ENCODE peak calls at places on chromosome 1, in ten cellular contexts. Z, J, V, T, M, Y, R, F, L and A are unnamed samples.

GRCh38 chr1:151061012-151061401 is 810 bp downstream of the MLLT11 start:
- DNase-seq in Z (no peak), R (no peak), Y (no peak), F (no peak), T (no peak), J (no peak), M (no peak), V (peak), L (no peak), A (no peak)

GRCh38 chr1:4847731-4848130 is 193.3 kb downstream of the AJAP1 start:
- DNase-seq in R (no peak), V (no peak), T (no peak), Z (no peak), Y (no peak), M (no peak), L (no peak), J (no peak), F (no peak), A (no peak)

GRCh38 chr1:19042675-19043578 is 86.5 kb upstream of the IFFO2 start:
- DNase-seq in L (no peak), F (peak), V (no peak), M (no peak), Z (peak), R (no peak), T (no peak), J (peak), Y (no peak), A (no peak)

GRCh38 chr1:17633654-17634053 is 94.2 kb downstream of the ARHGEF10L start:
- DNase-seq in V (peak), R (no peak), J (peak), T (no peak), L (no peak), Z (no peak), Y (no peak), M (peak), F (no peak), A (no peak)

GRCh38 chr1:152774875-152775274 is at the start of gene LCE1F:
- DNase-seq in T (no peak), L (no peak), V (no peak), M (no peak), F (no peak), Z (no peak), Y (no peak), R (no peak), J (peak), A (no peak)

GRCh38 chr1:81703736-81704463 is 96.8 kb upstream of the ADGRL2 start:
- DNase-seq in Z (no peak), Y (no peak), V (peak), R (no peak), M (peak), J (peak), F (no peak), T (no peak), L (no peak), A (no peak)

GRCh38 chr1:74964508-74964907 is 169.7 kb upstream of the LHX8 start:
- DNase-seq in R (no peak), T (no peak), M (peak), J (peak), V (peak), Y (no peak), L (peak), F (no peak), Z (no peak), A (no peak)

GRCh38 chr1:147624529-147624928 is 45.8 kb downstream of the ACP6 start:
- DNase-seq in R (no peak), Z (no peak), J (no peak), Y (no peak), L (no peak), M (no peak), T (no peak), F (no peak), V (no peak), A (no peak)

GRCh38 chr1:45200906-45201500 is 5.4 kb downstream of the ZSWIM5 start:
- DNase-seq in Z (no peak), T (no peak), R (no peak), L (no peak), F (no peak), V (no peak), M (no peak), J (no peak), Y (no peak), A (no peak)

DNA sequence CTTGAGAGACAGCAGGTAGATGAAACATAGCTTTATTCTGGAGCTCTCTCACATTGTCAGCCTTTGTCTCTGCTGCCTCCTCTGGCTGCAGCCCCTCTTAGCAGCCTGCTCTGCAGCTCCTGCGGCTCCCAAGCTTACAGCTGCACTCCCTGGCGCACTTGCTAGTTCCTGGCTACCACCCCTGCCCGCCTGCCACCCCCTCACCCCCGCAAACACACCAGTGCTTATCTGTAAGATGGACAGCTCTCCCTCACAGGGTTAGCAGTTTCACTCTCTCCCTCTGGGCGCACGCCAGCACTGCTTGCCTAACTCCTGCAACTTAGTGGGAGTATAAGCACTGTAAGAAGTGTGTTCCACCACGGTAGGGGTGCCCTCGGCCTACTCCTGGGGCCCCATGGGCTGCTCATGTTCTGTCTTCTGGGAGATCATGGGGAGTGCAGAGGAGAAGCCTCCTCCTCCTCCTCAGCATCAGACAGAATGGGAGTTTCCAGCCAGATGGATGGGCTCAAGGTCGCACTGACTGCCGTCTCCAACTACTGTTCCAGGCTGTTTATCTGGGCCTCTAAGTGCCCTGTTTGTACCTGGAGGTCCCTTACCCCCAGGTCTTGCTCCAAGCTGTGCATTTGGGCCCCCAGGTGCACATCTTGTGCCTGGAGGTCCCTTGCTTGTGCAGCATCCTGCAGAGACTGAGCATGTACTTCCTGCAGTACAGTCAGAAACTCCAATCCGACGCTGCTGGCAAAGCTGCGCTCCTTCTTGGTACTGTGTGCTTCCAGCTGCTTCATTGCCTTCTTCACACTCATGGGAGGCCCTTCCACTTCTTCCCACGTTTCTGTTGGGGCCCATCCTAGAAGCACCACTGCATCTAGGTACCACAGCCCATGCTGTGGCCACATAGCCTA is 1388.1 kb downstream of the AMY1C start:
- DNase-seq in L (no peak), J (peak), T (no peak), Y (no peak), M (no peak), R (no peak), Z (peak), F (no peak), V (no peak), A (no peak)
- TF ChIP-seq CTCF in L (no peak), J (peak), T (no peak), Y (no peak), M (peak), R (no peak), Z (no peak), F (no peak), V (no peak), A (peak)

GRCh38 chr1:3221112-3222041 is 152.4 kb downstream of the PRDM16 start:
- DNase-seq in L (no peak), F (no peak), Y (no peak), R (no peak), V (no peak), J (no peak), Z (no peak), T (no peak), M (no peak), A (no peak)

GRCh38 chr1:3219725-3220467 is 150.9 kb downstream of the PRDM16 start:
- DNase-seq in J (no peak), T (no peak), F (no peak), L (no peak), M (no peak), Y (no peak), R (no peak), V (no peak), Z (no peak), A (no peak)

GRCh38 chr1:3225668-3226067 is 156.7 kb downstream of the PRDM16 start:
- DNase-seq in Z (no peak), L (no peak), T (no peak), R (no peak), F (no peak), Y (no peak), V (no peak), M (no peak), J (no peak), A (no peak)

GRCh38 chr1:3219005-3219724 is 150.2 kb downstream of the PRDM16 start:
- DNase-seq in M (peak), Z (no peak), F (no peak), R (no peak), Y (peak), V (peak), T (peak), L (peak), J (no peak), A (no peak)

DNA sequence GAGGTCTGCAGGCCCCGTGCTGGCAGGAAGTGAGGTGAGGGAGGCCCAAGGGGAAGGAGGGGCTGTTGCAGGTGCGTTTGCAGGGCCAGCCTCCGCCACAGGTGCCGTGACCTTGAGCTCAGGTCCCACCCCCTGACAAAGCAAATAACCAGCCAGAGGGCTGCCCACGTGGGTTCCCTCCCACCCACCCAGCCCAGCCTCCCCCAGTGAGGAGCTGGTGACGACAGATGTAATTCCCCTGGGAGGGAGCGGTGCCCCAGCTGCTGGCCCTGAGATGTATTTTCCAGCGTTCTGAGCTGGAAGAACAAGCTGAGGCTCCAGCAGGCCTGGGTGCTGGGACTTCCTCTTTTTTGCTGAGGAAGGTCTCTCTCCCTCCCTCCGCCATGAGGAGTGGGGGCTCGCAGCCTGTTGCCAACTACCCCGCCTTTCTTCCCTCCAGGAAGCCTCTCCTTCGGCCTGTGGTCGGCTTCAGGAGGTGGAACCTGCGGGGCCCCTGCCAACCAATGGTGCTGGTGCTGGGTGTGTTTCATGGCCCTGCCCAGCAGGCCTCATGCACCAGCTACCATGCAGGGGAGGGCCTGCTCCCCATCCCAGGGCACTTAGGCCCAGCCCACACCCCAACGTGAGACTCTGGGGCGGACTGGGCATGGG is 153.2 kb downstream of the PRDM16 start:
- DNase-seq in V (no peak), Y (peak), T (no peak), L (peak), R (no peak), Z (no peak), J (no peak), F (no peak), M (no peak), A (no peak)
- TF ChIP-seq CTCF in V (no peak), Y (no peak), T (no peak), L (no peak), R (no peak), Z (no peak), J (no peak), F (no peak), M (no peak), A (no peak)

GRCh38 chr1:209080170-209080781 is 503.2 kb upstream of the CAMK1G start:
- DNase-seq in V (no peak), J (peak), Y (no peak), F (no peak), M (no peak), R (no peak), Z (no peak), T (no peak), L (no peak), A (no peak)

GRCh38 chr1:209072481-209072880 is 511.0 kb upstream of the CAMK1G start:
- DNase-seq in Z (no peak), F (no peak), J (no peak), R (no peak), M (no peak), T (no peak), V (no peak), L (no peak), Y (no peak), A (no peak)

GRCh38 chr1:209073879-209074278 is 509.6 kb upstream of the CAMK1G start:
- DNase-seq in R (no peak), M (no peak), Z (no peak), J (no peak), V (no peak), F (no peak), L (no peak), Y (no peak), T (no peak), A (no peak)

GRCh38 chr1:209074575-209075250 is 508.8 kb upstream of the CAMK1G start:
- DNase-seq in Y (no peak), R (no peak), F (no peak), V (no peak), M (no peak), Z (no peak), L (no peak), J (no peak), T (no peak), A (no peak)

GRCh38 chr1:209076688-209077087 is 506.8 kb upstream of the CAMK1G start:
- DNase-seq in L (no peak), R (no peak), V (no peak), F (no peak), Y (no peak), Z (no peak), J (peak), M (no peak), T (no peak), A (no peak)
- TF ChIP-seq CTCF in L (no peak), R (no peak), V (no peak), F (no peak), Y (no peak), Z (no peak), J (no peak), M (no peak), T (no peak), A (peak)

GRCh38 chr1:205976036-205976435 is 27.2 kb downstream of the RAB7B start:
- DNase-seq in F (no peak), T (no peak), R (no peak), Z (no peak), V (no peak), M (no peak), J (no peak), Y (no peak), L (no peak), A (no peak)

GRCh38 chr1:205977348-205978014 is 25.7 kb downstream of the RAB7B start:
- DNase-seq in Y (peak), T (peak), J (peak), Z (peak), L (peak), R (no peak), V (peak), M (peak), F (no peak), A (no peak)

GRCh38 chr1:205978676-205979075 is 24.5 kb downstream of the RAB7B start:
- DNase-seq in V (no peak), Z (no peak), F (no peak), M (no peak), Y (no peak), R (no peak), J (no peak), L (no peak), T (no peak), A (no peak)

GRCh38 chr1:205975387-205975998 is 27.7 kb downstream of the RAB7B start:
- DNase-seq in T (no peak), M (no peak), L (peak), Z (no peak), F (no peak), J (no peak), Y (no peak), R (no peak), V (no peak), A (no peak)

GRCh38 chr1:205976708-205977107 is 26.5 kb downstream of the RAB7B start:
- DNase-seq in M (peak), Y (no peak), R (no peak), T (peak), J (peak), L (no peak), F (no peak), V (peak), Z (no peak), A (no peak)
- TF ChIP-seq CTCF in M (no peak), Y (no peak), R (no peak), T (no peak), J (peak), L (no peak), F (no peak), V (no peak), Z (no peak), A (no peak)

DNA sequence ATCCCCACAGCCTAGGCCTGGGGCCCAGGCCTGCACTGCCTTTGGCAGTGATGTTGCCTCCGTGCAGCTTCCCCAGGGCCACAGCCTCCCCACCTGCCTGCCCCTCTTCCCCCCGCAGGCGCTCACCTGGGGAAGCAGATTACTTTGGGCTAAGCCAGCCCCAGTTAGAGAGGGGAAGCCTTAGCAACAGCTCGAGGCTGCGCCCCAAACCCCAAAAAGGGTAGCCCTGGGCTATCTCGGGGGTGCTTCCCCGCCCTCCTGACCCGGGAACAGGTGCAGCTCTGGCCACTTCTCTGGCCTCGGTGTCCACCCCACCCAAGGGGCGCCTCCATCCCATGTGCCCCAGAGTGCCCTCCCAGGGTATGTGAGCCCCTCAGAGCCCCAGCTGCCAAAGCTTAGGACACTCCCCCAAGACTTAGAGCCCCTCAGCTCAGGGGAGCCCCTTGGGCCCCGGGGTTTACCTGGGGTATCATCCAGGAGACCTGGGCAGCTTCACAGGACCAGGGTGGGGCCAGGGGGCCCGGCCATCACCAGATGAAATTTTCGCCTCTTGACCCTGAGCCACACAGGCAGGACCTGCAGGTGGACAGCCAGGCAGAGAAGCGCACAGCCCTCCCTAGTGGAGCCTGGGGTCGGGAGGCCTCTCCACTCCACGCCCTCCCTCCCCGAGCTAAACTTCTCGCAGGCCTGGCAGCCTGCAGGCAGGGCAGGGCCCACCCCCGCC is 3.3 kb upstream of the TTC34 start:
- DNase-seq in M (no peak), F (no peak), J (no peak), T (no peak), V (no peak), L (no peak), Y (no peak), Z (peak), R (no peak), A (no peak)
- TF ChIP-seq CTCF in M (no peak), F (no peak), J (no peak), T (no peak), V (no peak), L (no peak), Y (no peak), Z (no peak), R (no peak), A (no peak)

GRCh38 chr1:183804916-183805734 is at the start of gene RGL1:
- DNase-seq in L (peak), Y (peak), R (no peak), V (peak), J (peak), M (peak), F (peak), Z (peak), T (peak), A (peak)
- TF ChIP-seq CTCF in L (no peak), Y (no peak), R (no peak), V (no peak), J (no peak), M (no peak), F (no peak), Z (no peak), T (no peak), A (no peak)

DNA sequence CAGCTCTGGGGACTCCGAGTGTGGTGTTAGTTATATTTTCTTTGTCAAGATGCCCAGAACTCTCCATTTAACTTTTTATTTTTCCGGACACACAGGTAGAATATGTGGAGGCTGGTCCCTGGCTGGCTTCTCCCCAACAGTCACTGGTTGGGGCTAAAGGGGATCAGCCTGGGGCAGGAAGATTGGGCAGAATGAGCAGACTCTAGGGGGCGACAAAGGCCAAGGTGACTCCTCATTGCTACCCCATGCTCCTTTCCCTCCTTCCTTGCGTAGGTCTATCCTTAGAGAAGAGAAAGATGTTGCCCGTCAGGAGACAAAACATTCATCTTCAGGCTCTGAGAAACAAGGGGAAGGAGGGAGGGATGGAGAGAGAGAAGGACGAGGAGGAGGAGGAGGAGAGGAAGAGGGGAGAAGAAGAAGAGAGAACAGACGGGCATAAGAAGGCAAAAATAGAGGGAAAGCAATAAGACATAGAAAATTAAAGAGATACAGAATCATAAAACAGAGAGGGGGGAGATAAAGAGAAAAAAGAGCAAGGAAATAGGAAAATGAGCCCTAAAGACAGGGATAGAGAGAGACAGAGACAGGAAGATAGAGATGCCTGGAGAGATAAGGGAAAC is 89.9 kb downstream of the FOXD2 start:
- DNase-seq in R (no peak), T (no peak), J (peak), F (no peak), Z (no peak), L (peak), V (peak), Y (peak), M (no peak), A (no peak)
- TF ChIP-seq CTCF in R (no peak), T (peak), J (peak), F (no peak), Z (no peak), L (peak), V (peak), Y (peak), M (peak), A (no peak)

DNA sequence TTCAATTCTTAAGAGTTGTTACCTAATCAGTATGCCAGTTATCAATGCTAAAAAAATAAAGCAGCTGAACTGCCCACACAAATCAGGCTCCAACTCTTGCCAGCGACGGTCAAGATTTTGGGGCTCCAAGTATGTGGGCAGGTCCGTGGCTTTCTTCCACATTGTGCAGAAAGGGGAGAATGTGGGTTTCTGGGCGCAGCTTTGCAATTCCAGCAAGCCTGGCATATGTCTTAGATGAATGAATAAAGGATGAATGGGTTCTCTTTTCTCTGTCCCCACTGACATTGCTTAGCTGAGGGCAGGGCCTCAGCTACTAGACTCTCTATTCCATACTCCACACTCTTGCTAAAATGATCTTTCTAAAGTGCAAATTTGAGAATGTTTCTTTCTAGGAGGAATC is 42.4 kb downstream of the NENF start:
- DNase-seq in Y (no peak), R (no peak), V (no peak), F (no peak), M (no peak), T (no peak), J (no peak), Z (no peak), L (no peak), A (no peak)
- TF ChIP-seq CTCF in Y (no peak), R (no peak), V (no peak), F (no peak), M (no peak), T (no peak), J (no peak), Z (no peak), L (no peak), A (no peak)

GRCh38 chr1:226201029-226201593 is 14.6 kb upstream of the ACBD3 start:
- DNase-seq in M (peak), J (peak), R (no peak), F (no peak), V (peak), Z (no peak), T (no peak), L (no peak), Y (no peak), A (no peak)
- TF ChIP-seq CTCF in M (peak), J (peak), R (no peak), F (no peak), V (peak), Z (no peak), T (no peak), L (peak), Y (no peak), A (peak)